ENCODE peak calls at places on chromosome 15, in seven cellular contexts. E is HepG2, P is K562, R is H1, Y is HCT116, Q is SK-N-SH, S is GM12878. W is an unnamed sample.

GRCh38 chr15:78315686-78316085 is 16.3 kb upstream of the SKIC8 start:
- DNase-seq in Q (peak), S (no peak), E (peak), R (peak), Y (no peak), P (peak), W (no peak)

GRCh38 chr15:57820119-57820518 is 113.6 kb downstream of the POLR2M start:
- DNase-seq in P (no peak), E (no peak), Q (no peak), S (no peak), Y (no peak), R (no peak), W (no peak)

GRCh38 chr15:92952451-92952850 is 52.3 kb downstream of the CHD2 start:
- DNase-seq in P (no peak), Y (no peak), S (no peak), Q (no peak), R (no peak), E (no peak), W (no peak)

GRCh38 chr15:71051539-71051938 is 63.7 kb upstream of the THSD4 start:
- DNase-seq in Y (no peak), S (no peak), P (no peak), Q (no peak), E (no peak), R (no peak), W (no peak)

GRCh38 chr15:40850576-40851112 is 6.8 kb downstream of the SPINT1 start:
- DNase-seq in S (no peak), E (peak), Q (no peak), P (no peak), R (no peak), Y (no peak), W (no peak)

GRCh38 chr15:63234479-63234878 is 42.9 kb upstream of the APH1B start:
- DNase-seq in P (no peak), R (no peak), E (no peak), Q (no peak), Y (no peak), S (no peak), W (peak)

GRCh38 chr15:33074942-33075341 is 119.6 kb downstream of the FMN1 start:
- DNase-seq in S (no peak), Y (no peak), P (no peak), E (no peak), R (no peak), Q (no peak), W (peak)

GRCh38 chr15:65824941-65825544 is 33.0 kb upstream of the DENND4A start:
- DNase-seq in R (no peak), P (no peak), Y (no peak), E (no peak), S (no peak), Q (no peak), W (no peak)

GRCh38 chr15:47507221-47507985 is 209.9 kb upstream of the SEMA6D start:
- DNase-seq in S (no peak), E (no peak), Q (peak), R (no peak), P (no peak), Y (no peak), W (no peak)

GRCh38 chr15:83210619-83211018 is 3.0 kb upstream of the HDGFL3 start:
- DNase-seq in Q (peak), R (no peak), E (no peak), Y (no peak), P (no peak), S (no peak), W (peak)

GRCh38 chr15:32941823-32942222 is 224.0 kb downstream of the GREM1 start:
- DNase-seq in Q (peak), P (no peak), Y (no peak), R (no peak), E (no peak), S (no peak), W (no peak)

GRCh38 chr15:40043927-40044716 is 5.1 kb upstream of the SRP14 start:
- DNase-seq in Q (no peak), Y (no peak), R (no peak), E (no peak), S (no peak), P (no peak), W (no peak)

GRCh38 chr15:65528461-65529060 is 1.7 kb upstream of the HACD3 start:
- DNase-seq in Y (no peak), S (no peak), P (no peak), R (no peak), Q (no peak), E (no peak), W (no peak)

GRCh38 chr15:80275946-80276345 is 23.9 kb upstream of the CTXND1 start:
- DNase-seq in R (no peak), E (no peak), P (no peak), Y (no peak), S (no peak), Q (no peak), W (no peak)

GRCh38 chr15:68057089-68057488 is 3.0 kb downstream of the PIAS1 start:
- DNase-seq in S (no peak), Y (no peak), E (no peak), Q (no peak), R (no peak), P (no peak), W (no peak)

GRCh38 chr15:50071551-50072258 is 47.3 kb downstream of the ATP8B4 start:
- DNase-seq in S (no peak), Y (no peak), R (no peak), E (no peak), Q (no peak), P (no peak), W (no peak)

GRCh38 chr15:80596521-80596976 is 98.6 kb upstream of the ABHD17C start:
- DNase-seq in S (no peak), P (no peak), Y (peak), Q (no peak), R (no peak), E (peak), W (no peak)

GRCh38 chr15:60090747-60091146 is 86.6 kb downstream of the FOXB1 start:
- DNase-seq in E (no peak), P (no peak), Q (no peak), R (no peak), Y (no peak), S (no peak), W (no peak)

GRCh38 chr15:78570710-78571109 is 5.4 kb downstream of the CHRNA5 start:
- DNase-seq in P (no peak), Y (no peak), S (no peak), R (no peak), E (no peak), Q (no peak), W (peak)

GRCh38 chr15:48493084-48493762 is 152.3 kb downstream of the FBN1 start:
- DNase-seq in R (no peak), Q (no peak), S (no peak), E (no peak), Y (no peak), P (no peak), W (no peak)

GRCh38 chr15:73804421-73804820 is 51.3 kb upstream of the INSYN1 start:
- DNase-seq in Q (peak), P (no peak), S (no peak), R (no peak), E (no peak), Y (no peak), W (no peak)

GRCh38 chr15:67613708-67614107 is 71.2 kb downstream of the MAP2K5 start:
- DNase-seq in E (no peak), R (no peak), Q (no peak), Y (peak), S (no peak), P (peak), W (no peak)

GRCh38 chr15:70783610-70784021 is 20.3 kb upstream of the UACA start:
- DNase-seq in Y (no peak), E (peak), P (no peak), Q (no peak), R (no peak), S (no peak), W (no peak)

GRCh38 chr15:45402955-45403892 is 24.9 kb upstream of the GATM start:
- DNase-seq in Q (peak), S (no peak), E (no peak), P (peak), Y (no peak), R (peak), W (peak)

GRCh38 chr15:97036301-97036700 is 705.8 kb downstream of the NR2F2 start:
- DNase-seq in P (no peak), E (no peak), S (no peak), R (no peak), Y (no peak), Q (no peak), W (no peak)

GRCh38 chr15:73927476-73928240 is 1.4 kb downstream of the LOXL1 start:
- DNase-seq in P (peak), R (peak), Q (peak), S (no peak), Y (peak), E (no peak), W (peak)

GRCh38 chr15:89307046-89307587 is 27.5 kb downstream of the POLG start:
- DNase-seq in S (no peak), Q (no peak), R (no peak), Y (no peak), E (no peak), P (no peak), W (no peak)

GRCh38 chr15:52179278-52180195 is 11.7 kb downstream of the GNB5 start:
- DNase-seq in S (peak), Y (peak), P (peak), E (peak), R (peak), Q (peak), W (peak)

GRCh38 chr15:60901647-60902046 is 327.5 kb downstream of the RORA start:
- DNase-seq in E (no peak), S (peak), Q (no peak), Y (no peak), R (no peak), P (no peak), W (no peak)

GRCh38 chr15:33028495-33028894 is 166.0 kb downstream of the FMN1 start:
- DNase-seq in S (no peak), Y (no peak), E (no peak), Q (peak), R (no peak), P (no peak), W (no peak)

GRCh38 chr15:64950888-64951287 is 38.8 kb downstream of the SPG21 start:
- DNase-seq in R (peak), P (no peak), E (no peak), S (no peak), Y (no peak), Q (no peak), W (peak)

GRCh38 chr15:90819390-90819789 is 49.0 kb upstream of the FURIN start:
- DNase-seq in Y (no peak), P (no peak), E (no peak), R (no peak), S (no peak), Q (no peak), W (no peak)
- TF ChIP-seq JUND in Y (no peak), P (no peak), E (no peak), R (no peak), S (no peak), Q (no peak), W (no peak)

DNA sequence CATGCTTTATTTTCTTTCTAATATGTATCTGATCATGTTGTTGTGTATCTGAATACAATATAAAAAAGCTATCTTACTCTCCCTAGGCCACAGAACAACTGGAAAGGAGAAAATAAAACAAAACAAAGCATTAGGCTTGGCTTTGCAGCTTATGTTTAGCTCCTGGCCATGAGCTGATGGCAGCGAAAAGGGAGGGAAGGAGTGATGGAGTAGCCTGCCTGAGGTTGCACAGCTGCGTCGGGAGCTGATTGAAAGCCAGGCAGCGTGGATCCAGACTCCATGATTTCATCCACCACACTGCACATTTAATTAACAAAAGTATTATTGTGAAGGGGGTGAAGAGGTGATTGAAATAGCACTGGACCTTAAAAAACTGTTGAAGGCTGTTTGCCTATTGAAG is 212.2 kb downstream of the GABRG3 start:
- DNase-seq in P (no peak), Y (no peak), S (no peak), R (no peak), Q (peak), E (no peak), W (no peak)
- TF ChIP-seq JUND in P (no peak), Y (no peak), S (no peak), R (no peak), Q (no peak), E (no peak), W (no peak)

DNA sequence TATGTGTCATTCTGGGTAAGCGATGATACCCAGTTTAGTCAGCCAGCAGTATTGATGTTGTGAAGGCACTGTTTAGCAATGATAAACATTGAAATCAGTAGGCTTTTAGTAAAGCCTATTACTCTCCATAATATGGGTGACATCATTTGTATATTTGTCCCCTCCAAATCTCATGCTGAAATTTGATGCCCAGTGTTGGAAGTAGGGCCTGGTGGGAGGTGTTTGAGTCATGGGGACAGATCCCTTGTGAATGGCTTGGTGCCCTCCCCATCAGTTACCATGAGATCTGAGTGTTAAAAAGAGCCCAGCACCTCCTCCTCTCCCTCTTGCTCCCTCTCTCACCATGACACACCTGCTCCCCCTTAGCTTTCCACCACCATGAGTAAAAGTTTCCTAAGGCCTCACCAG is 31.4 kb upstream of the FAN1 start:
- DNase-seq in Q (no peak), S (no peak), Y (no peak), P (no peak), E (no peak), R (no peak), W (no peak)
- TF ChIP-seq JUND in Q (no peak), S (no peak), Y (no peak), P (no peak), E (no peak), R (no peak), W (no peak)

GRCh38 chr15:77002436-77002835 is 7.5 kb downstream of the PSTPIP1 start:
- DNase-seq in E (no peak), P (no peak), R (no peak), Y (no peak), Q (no peak), S (no peak), W (no peak)
- TF ChIP-seq JUND in E (no peak), P (no peak), R (no peak), Y (no peak), Q (no peak), S (no peak), W (no peak)

GRCh38 chr15:85858586-85859375 is 64.1 kb upstream of the KLHL25 start:
- DNase-seq in R (peak), P (peak), E (peak), Q (peak), Y (peak), S (no peak), W (peak)

GRCh38 chr15:85849946-85850345 is 55.2 kb upstream of the KLHL25 start:
- DNase-seq in S (no peak), Y (no peak), E (no peak), Q (no peak), P (no peak), R (no peak), W (no peak)

GRCh38 chr15:85859671-85860070 is 64.9 kb upstream of the KLHL25 start:
- DNase-seq in S (no peak), Y (no peak), R (no peak), E (no peak), P (no peak), Q (no peak), W (no peak)

GRCh38 chr15:85852969-85853368 is 58.2 kb upstream of the KLHL25 start:
- DNase-seq in Y (no peak), Q (no peak), P (no peak), E (no peak), R (no peak), S (no peak), W (no peak)

GRCh38 chr15:85854345-85855097 is 59.8 kb upstream of the KLHL25 start:
- DNase-seq in Y (peak), Q (peak), E (peak), P (peak), S (no peak), R (peak), W (peak)
- TF ChIP-seq JUND in Y (no peak), Q (no peak), E (no peak), P (no peak), S (no peak), R (no peak), W (no peak)